ENCODE peak calls at places on chromosomes 4 and X, in ten cellular contexts. W is GM06990, K is GM20000, R is GM12865, E is GM10248, C is endothelial cell, V is thyroid gland, F is upper lobe of right lung, L is A549, I is prostate gland. Q is an unnamed sample.

GRCh38 chr4:8641256-8641655 is 48.7 kb downstream of the CPZ start:
- DNase-seq in E (no peak), V (no peak), F (peak; percentile 53), C (no peak), I (no peak), R (no peak), W (no peak), L (no peak), K (no peak), Q (no peak)

GRCh38 chr4:96315815-96316214 is 475.9 kb downstream of the PDHA2 start:
- DNase-seq in C (no peak), K (no peak), E (no peak), R (no peak), I (no peak), V (no peak), F (no peak), W (no peak), L (no peak), Q (no peak)

GRCh38 chr4:111464251-111465045 is 680.8 kb upstream of the FAM241A start:
- DNase-seq in V (no peak), I (no peak), F (no peak), L (no peak), E (no peak), W (no peak), C (no peak), K (no peak), R (no peak), Q (no peak)

GRCh38 chr4:139710073-139710472 is 44.5 kb downstream of the MGST2 start:
- DNase-seq in F (no peak), K (no peak), W (no peak), V (no peak), C (no peak), L (no peak), R (no peak), I (no peak), E (no peak), Q (no peak)

GRCh38 chr4:61374612-61374920 is 174.4 kb downstream of the ADGRL3 start:
- DNase-seq in F (no peak), V (no peak), I (no peak), K (no peak), E (no peak), C (no peak), R (no peak), L (no peak), W (no peak), Q (no peak)

GRCh38 chr4:18314731-18315130 is 293.2 kb upstream of the LCORL start:
- DNase-seq in L (no peak), R (no peak), C (no peak), F (no peak), I (no peak), W (no peak), K (no peak), E (no peak), V (no peak), Q (no peak)

GRCh38 chr4:2898001-2898400 is 54.4 kb downstream of the ADD1 start:
- DNase-seq in C (no peak), L (no peak), R (no peak), W (no peak), K (no peak), I (no peak), E (no peak), F (no peak), V (peak; percentile 48), Q (no peak)

GRCh38 chrX:49754238-49754857 is 58.6 kb upstream of the PAGE1 start:
- DNase-seq in I (peak; percentile 3), L (peak; percentile 53), K (peak; percentile 8), E (peak; percentile 13), W (no peak), F (peak; percentile 57), C (peak; percentile 44), V (peak; percentile 35), R (peak; percentile 42), Q (peak; percentile 15)

GRCh38 chrX:39309721-39310152 is 508.5 kb downstream of the MID1IP1 start:
- DNase-seq in I (no peak), C (peak; percentile 22), K (peak; percentile 8), F (no peak), V (peak; percentile 2), L (peak; percentile 1), W (no peak), E (no peak), R (no peak), Q (no peak)

GRCh38 chrX:10833299-10834169 is 213.1 kb upstream of the MID1 start:
- DNase-seq in F (peak; percentile 62), W (no peak), C (peak; percentile 16), R (no peak), V (peak; percentile 59), E (no peak), K (no peak), I (peak; percentile 55), L (peak; percentile 9), Q (no peak)

GRCh38 chr4:67624939-67625338 is 66.4 kb downstream of the STAP1 start:
- DNase-seq in E (no peak), F (no peak), L (no peak), C (no peak), V (no peak), R (no peak), K (no peak), I (no peak), W (no peak), Q (no peak)

GRCh38 chrX:153379971-153380581 is 21.1 kb downstream of the PNMA6E start:
- DNase-seq in K (no peak), E (no peak), I (no peak), L (no peak), R (no peak), F (no peak), V (peak; percentile 63), W (no peak), C (no peak), Q (no peak)

GRCh38 chr4:13492752-13493151 is 8.6 kb upstream of the RAB28 start:
- DNase-seq in L (no peak), I (no peak), K (no peak), F (no peak), V (no peak), E (no peak), R (no peak), W (no peak), C (no peak), Q (no peak)

GRCh38 chr4:13498464-13498863 is 14.3 kb upstream of the RAB28 start:
- DNase-seq in W (no peak), V (no peak), F (no peak), R (no peak), E (no peak), L (no peak), K (no peak), I (no peak), C (no peak), Q (no peak)

GRCh38 chr4:13495753-13496152 is 11.6 kb upstream of the RAB28 start:
- DNase-seq in I (no peak), W (no peak), K (no peak), V (no peak), C (no peak), F (no peak), R (no peak), E (no peak), L (no peak), Q (no peak)

GRCh38 chr4:13493793-13494192 is 9.7 kb upstream of the RAB28 start:
- DNase-seq in R (no peak), L (no peak), I (no peak), C (no peak), F (no peak), V (no peak), E (no peak), K (no peak), W (no peak), Q (no peak)

DNA sequence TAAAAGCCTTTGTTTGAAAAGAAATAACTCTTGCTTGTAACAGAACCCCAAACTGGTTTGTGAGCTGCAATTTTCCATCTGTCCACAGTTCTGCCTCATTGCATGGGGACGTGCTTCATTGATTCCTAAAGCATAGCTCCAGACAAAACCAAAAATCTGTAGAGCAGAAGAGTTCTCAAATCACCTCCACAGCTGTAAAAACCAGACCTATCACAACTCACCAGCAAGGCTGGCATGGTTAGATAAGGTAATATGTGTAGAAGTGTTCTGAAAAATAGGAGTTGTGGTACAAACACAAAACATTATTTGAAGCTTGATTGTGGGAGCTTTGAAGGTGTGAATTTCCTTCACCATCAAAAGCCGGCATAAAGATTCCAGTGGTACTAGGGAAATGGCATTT is 12.5 kb upstream of the RAB28 start:
- DNase-seq in W (no peak), V (no peak), I (no peak), E (no peak), L (no peak), R (no peak), C (no peak), K (no peak), F (no peak), Q (no peak)
- TF ChIP-seq CTCF in W (no peak), V (no peak), I (no peak), E (no peak), L (no peak), R (no peak), C (no peak), K (no peak), F (no peak), Q (no peak)

DNA sequence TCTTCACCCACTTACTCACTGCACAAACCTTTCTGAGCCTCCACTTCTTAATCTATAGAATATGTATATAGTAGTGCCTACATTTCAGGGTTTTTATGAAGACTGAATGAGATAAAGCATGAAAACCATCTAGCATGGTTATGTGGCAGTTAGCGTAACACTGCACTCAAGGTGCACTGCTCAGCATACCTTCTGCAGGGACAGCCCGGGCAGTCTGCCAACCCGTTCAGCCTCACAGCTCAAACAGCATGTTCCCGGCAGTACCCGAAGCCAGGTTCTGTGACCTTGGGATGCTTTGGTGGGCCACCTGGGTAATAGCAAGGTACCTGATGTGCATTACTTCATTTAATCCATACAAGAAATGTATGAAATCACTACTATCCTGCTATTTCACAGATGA is 81.4 kb downstream of the DOCK11 start:
- DNase-seq in K (no peak), I (peak; percentile 11), F (peak; percentile 73), R (no peak), V (peak; percentile 95), C (no peak), W (no peak), E (no peak), L (no peak), Q (no peak)
- TF ChIP-seq CTCF in K (no peak), I (no peak), F (no peak), R (no peak), V (no peak), C (no peak), W (no peak), E (no peak), L (no peak), Q (no peak)

GRCh38 chrX:63930140-63930539 is 145.1 kb upstream of the ARHGEF9 start:
- DNase-seq in I (no peak), W (no peak), K (no peak), V (no peak), C (peak; percentile 7), F (no peak), E (no peak), L (peak; percentile 20), R (no peak), Q (no peak)
- TF ChIP-seq CTCF in I (no peak), W (no peak), K (no peak), V (no peak), C (peak; percentile 26), F (peak; percentile 23), E (no peak), L (peak; percentile 22), R (peak; percentile 8), Q (no peak)

GRCh38 chr4:92091335-92091734 is 212.4 kb upstream of the GRID2 start:
- DNase-seq in C (no peak), E (no peak), R (peak; percentile 5), V (no peak), W (no peak), I (no peak), L (peak; percentile 30), F (no peak), K (no peak), Q (no peak)
- TF ChIP-seq CTCF in C (peak; percentile 40), E (no peak), R (peak; percentile 15), V (no peak), W (no peak), I (no peak), L (no peak), F (no peak), K (no peak), Q (no peak)